ENCODE peak calls at places on chromosomes 2 and 18, in five cellular contexts. U, H, B, I and J are unnamed samples.

GRCh38 chr2:188303363-188304031 is 11.8 kb downstream of the GULP1 start:
- DNase-seq in I (no peak), H (no peak), B (peak), U (no peak), J (no peak)

GRCh38 chr18:24964213-24964612 is 387.8 kb downstream of the ZNF521 start:
- DNase-seq in I (no peak), U (no peak), H (no peak), B (no peak), J (peak)

GRCh38 chr2:128311216-128311754 is 7.4 kb downstream of the HS6ST1 start:
- DNase-seq in U (no peak), H (no peak), B (no peak), I (no peak), J (no peak)

GRCh38 chr2:223469270-223470057 is 132.7 kb downstream of the SCG2 start:
- DNase-seq in U (peak), I (peak), B (peak), H (no peak), J (no peak)

GRCh38 chr18:78739843-78740677 is 239.6 kb upstream of the SALL3 start:
- DNase-seq in H (no peak), U (no peak), I (peak), B (no peak), J (no peak)

GRCh38 chr2:120495586-120495985 is 149.7 kb downstream of the INHBB start:
- DNase-seq in B (no peak), H (no peak), I (no peak), U (no peak), J (peak)

GRCh38 chr2:9547272-9547991 is 8.2 kb downstream of the ADAM17 start:
- DNase-seq in U (no peak), B (peak), H (no peak), I (no peak), J (no peak)

GRCh38 chr2:215983581-215984351 is 29.6 kb downstream of the MREG start:
- DNase-seq in U (no peak), I (no peak), H (no peak), B (no peak), J (no peak)

GRCh38 chr2:156427067-156427466 is 9.1 kb upstream of the GPD2 start:
- DNase-seq in B (no peak), U (no peak), I (no peak), H (no peak), J (no peak)

GRCh38 chr2:8004250-8004681 is 677.6 kb upstream of the ID2 start:
- DNase-seq in I (peak), U (no peak), H (no peak), B (peak), J (no peak)

GRCh38 chr2:67008114-67008513 is 389.0 kb upstream of the ETAA1 start:
- DNase-seq in B (no peak), I (no peak), U (no peak), H (no peak), J (no peak)

GRCh38 chr2:168403736-168404135 is 52.3 kb upstream of the CERS6 start:
- DNase-seq in U (no peak), H (no peak), I (no peak), B (no peak), J (no peak)

GRCh38 chr2:20676353-20677215 is 9.6 kb downstream of the GDF7 start:
- DNase-seq in B (no peak), U (no peak), H (no peak), I (no peak), J (no peak)

GRCh38 chr2:3958465-3958864 is 255.1 kb downstream of the DCDC2C start:
- DNase-seq in B (no peak), I (no peak), H (no peak), U (no peak), J (no peak)

GRCh38 chr2:29519996-29520395 is 401.4 kb downstream of the ALK start:
- DNase-seq in H (no peak), U (no peak), B (peak), I (no peak), J (no peak)

GRCh38 chr2:10912796-10913445 is 1.2 kb downstream of the KCNF1 start:
- DNase-seq in U (no peak), I (no peak), H (no peak), B (no peak), J (no peak)

GRCh38 chr2:10912076-10912731 is 470 bp downstream of the KCNF1 start:
- DNase-seq in H (no peak), B (no peak), I (no peak), U (no peak), J (no peak)

GRCh38 chr2:10910625-10911024 is 1.1 kb upstream of the KCNF1 start:
- DNase-seq in B (no peak), H (no peak), U (no peak), I (no peak), J (no peak)

GRCh38 chr2:10909996-10910341 is 1.8 kb upstream of the KCNF1 start:
- DNase-seq in B (no peak), H (no peak), I (no peak), U (no peak), J (no peak)

GRCh38 chr2:10911291-10912075 is at the start of gene KCNF1:
- DNase-seq in H (no peak), I (no peak), B (peak), U (no peak), J (no peak)
- H3K4me3 ChIP-seq in H (no peak), I (no peak), B (peak), U (peak), J (no peak)

GRCh38 chr2:42046819-42047487 is 868 bp upstream of the PKDCC start:
- DNase-seq in I (peak), B (no peak), H (peak), U (peak), J (no peak)
- H3K4me3 ChIP-seq in I (peak), B (peak), H (peak), U (peak), J (no peak)

DNA sequence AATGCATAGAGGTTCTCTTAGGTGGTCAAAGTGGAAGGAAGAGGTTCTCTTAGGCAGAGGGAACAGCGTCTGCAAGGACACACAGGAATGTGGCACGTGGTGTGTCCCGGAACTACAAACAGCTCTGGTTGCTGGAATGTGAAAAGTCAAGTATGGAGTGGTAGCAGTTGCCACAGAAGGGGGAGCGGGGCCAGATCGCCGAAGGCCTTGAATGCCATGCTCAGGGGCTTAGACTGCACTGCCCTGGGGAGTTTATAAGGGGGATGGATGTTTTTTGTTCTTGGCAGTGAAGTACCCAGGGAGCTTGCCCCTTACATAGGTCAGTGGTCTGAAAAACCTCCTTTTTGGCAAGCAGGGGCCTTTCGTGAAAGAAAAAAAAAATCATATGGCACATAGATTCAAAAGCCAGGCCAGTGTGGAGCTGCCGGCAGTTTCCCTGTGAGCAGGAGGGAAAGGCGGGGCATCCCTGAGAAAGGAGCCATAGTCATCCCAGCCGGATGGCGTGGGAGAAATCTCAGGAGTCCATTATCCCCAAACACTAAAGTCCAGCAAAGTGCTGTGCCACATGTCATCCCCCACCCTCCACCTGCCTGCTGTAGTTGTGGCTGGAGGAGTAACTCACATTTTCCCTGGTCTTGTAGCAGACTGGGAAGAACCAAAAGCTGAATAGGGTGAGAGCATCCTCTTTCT is 45.4 kb downstream of the GORASP2 start:
- DNase-seq in B (no peak), H (no peak), U (no peak), I (no peak), J (no peak)
- H3K4me3 ChIP-seq in B (peak), H (peak), U (peak), I (peak), J (no peak)

GRCh38 chr2:108377815-108378630 is at the start of gene SULT1C4:
- DNase-seq in H (no peak), B (peak), I (peak), U (peak), J (no peak)
- H3K4me3 ChIP-seq in H (no peak), B (no peak), I (peak), U (peak), J (no peak)